ENCODE peak calls at places on chromosomes 16 and 17, in ten cellular contexts. One of them, this sample, is unnamed.

GRCh38 chr17:59626756-59627155 is 7.1 kb downstream of the CLTC start:
- DNase-seq in PC-3: no peak
- DNase-seq in adrenal gland: no peak
- DNase-seq in heart right ventricle: no peak
- DNase-seq in esophagus squamous epithelium: no peak
- DNase-seq in heart left ventricle: no peak
- DNase-seq in OCI-LY7: no peak
- DNase-seq in HFF-Myc: no peak
- DNase-seq in lower leg skin: no peak
- DNase-seq in body of pancreas: no peak
- DNase-seq in this sample: no peak

GRCh38 chr16:64846966-64847365 is 274.9 kb downstream of the CDH11 start:
- DNase-seq in OCI-LY7: no peak
- DNase-seq in esophagus squamous epithelium: no peak
- DNase-seq in heart left ventricle: no peak
- DNase-seq in body of pancreas: no peak
- DNase-seq in HFF-Myc: no peak
- DNase-seq in lower leg skin: no peak
- DNase-seq in adrenal gland: no peak
- DNase-seq in heart right ventricle: no peak
- DNase-seq in PC-3: no peak
- DNase-seq in this sample: no peak

GRCh38 chr16:3602320-3602653 is 9.1 kb downstream of the SLX4 start:
- DNase-seq in body of pancreas: no peak
- DNase-seq in esophagus squamous epithelium: no peak
- DNase-seq in adrenal gland: no peak
- DNase-seq in HFF-Myc: no peak
- DNase-seq in OCI-LY7: no peak
- DNase-seq in heart left ventricle: no peak
- DNase-seq in heart right ventricle: no peak
- DNase-seq in PC-3: no peak
- DNase-seq in lower leg skin: no peak
- DNase-seq in this sample: no peak

GRCh38 chr17:76566988-76567431 is 18.6 kb downstream of the ST6GALNAC2 start:
- DNase-seq in lower leg skin: no peak
- DNase-seq in PC-3: no peak
- DNase-seq in body of pancreas: no peak
- DNase-seq in heart right ventricle: no peak
- DNase-seq in HFF-Myc: no peak
- DNase-seq in OCI-LY7: peak
- DNase-seq in heart left ventricle: no peak
- DNase-seq in adrenal gland: no peak
- DNase-seq in esophagus squamous epithelium: no peak
- DNase-seq in this sample: no peak

GRCh38 chr16:5604770-5605169 is 507.2 kb upstream of the EEF2KMT start:
- DNase-seq in heart right ventricle: no peak
- DNase-seq in esophagus squamous epithelium: no peak
- DNase-seq in HFF-Myc: no peak
- DNase-seq in PC-3: peak
- DNase-seq in heart left ventricle: no peak
- DNase-seq in OCI-LY7: peak
- DNase-seq in adrenal gland: no peak
- DNase-seq in lower leg skin: no peak
- DNase-seq in body of pancreas: no peak
- DNase-seq in this sample: no peak

GRCh38 chr16:70523013-70523620 is at the start of gene COG4:
- DNase-seq in esophagus squamous epithelium: peak
- DNase-seq in OCI-LY7: peak
- DNase-seq in heart left ventricle: peak
- DNase-seq in body of pancreas: peak
- DNase-seq in PC-3: peak
- DNase-seq in HFF-Myc: peak
- DNase-seq in heart right ventricle: peak
- DNase-seq in lower leg skin: peak
- DNase-seq in adrenal gland: peak
- DNase-seq in this sample: peak

GRCh38 chr17:80385046-80385445 is 29.9 kb upstream of the ENDOV start:
- DNase-seq in heart right ventricle: no peak
- DNase-seq in heart left ventricle: no peak
- DNase-seq in OCI-LY7: no peak
- DNase-seq in PC-3: no peak
- DNase-seq in HFF-Myc: no peak
- DNase-seq in adrenal gland: no peak
- DNase-seq in body of pancreas: no peak
- DNase-seq in lower leg skin: no peak
- DNase-seq in esophagus squamous epithelium: no peak
- DNase-seq in this sample: no peak

GRCh38 chr16:47888142-47888541 is 267.7 kb downstream of the ABCC12 start:
- DNase-seq in adrenal gland: no peak
- DNase-seq in body of pancreas: no peak
- DNase-seq in HFF-Myc: peak
- DNase-seq in heart right ventricle: no peak
- DNase-seq in OCI-LY7: no peak
- DNase-seq in PC-3: peak
- DNase-seq in heart left ventricle: no peak
- DNase-seq in esophagus squamous epithelium: no peak
- DNase-seq in lower leg skin: no peak
- DNase-seq in this sample: peak

GRCh38 chr16:3542601-3543373 is 34.4 kb downstream of the NLRC3 start:
- DNase-seq in PC-3: no peak
- DNase-seq in HFF-Myc: no peak
- DNase-seq in adrenal gland: no peak
- DNase-seq in heart left ventricle: no peak
- DNase-seq in OCI-LY7: no peak
- DNase-seq in heart right ventricle: no peak
- DNase-seq in esophagus squamous epithelium: no peak
- DNase-seq in lower leg skin: no peak
- DNase-seq in body of pancreas: no peak
- DNase-seq in this sample: no peak

GRCh38 chr17:45995617-45996270 is 3.3 kb upstream of the STH start:
- DNase-seq in lower leg skin: no peak
- DNase-seq in HFF-Myc: no peak
- DNase-seq in PC-3: no peak
- DNase-seq in heart left ventricle: no peak
- DNase-seq in heart right ventricle: no peak
- DNase-seq in adrenal gland: no peak
- DNase-seq in esophagus squamous epithelium: no peak
- DNase-seq in body of pancreas: no peak
- DNase-seq in OCI-LY7: no peak
- DNase-seq in this sample: no peak

GRCh38 chr17:66354981-66355380 is 52.6 kb downstream of the PRKCA start:
- DNase-seq in esophagus squamous epithelium: no peak
- DNase-seq in PC-3: no peak
- DNase-seq in OCI-LY7: no peak
- DNase-seq in heart right ventricle: no peak
- DNase-seq in adrenal gland: no peak
- DNase-seq in heart left ventricle: no peak
- DNase-seq in HFF-Myc: no peak
- DNase-seq in body of pancreas: no peak
- DNase-seq in lower leg skin: no peak
- DNase-seq in this sample: no peak

GRCh38 chr17:19958023-19958422 is 19.6 kb downstream of the AKAP10 start:
- DNase-seq in HFF-Myc: peak
- DNase-seq in lower leg skin: no peak
- DNase-seq in esophagus squamous epithelium: no peak
- DNase-seq in PC-3: peak
- DNase-seq in heart left ventricle: no peak
- DNase-seq in OCI-LY7: no peak
- DNase-seq in body of pancreas: no peak
- DNase-seq in adrenal gland: peak
- DNase-seq in heart right ventricle: no peak
- DNase-seq in this sample: peak

GRCh38 chr17:63772801-63773271 is 561 bp downstream of the CCDC47 start:
- DNase-seq in PC-3: peak
- DNase-seq in esophagus squamous epithelium: no peak
- DNase-seq in heart left ventricle: no peak
- DNase-seq in adrenal gland: no peak
- DNase-seq in body of pancreas: no peak
- DNase-seq in heart right ventricle: no peak
- DNase-seq in lower leg skin: no peak
- DNase-seq in OCI-LY7: peak
- DNase-seq in HFF-Myc: no peak
- DNase-seq in this sample: no peak

GRCh38 chr17:35972535-35972934 is 8.8 kb downstream of the CCL16 start:
- DNase-seq in OCI-LY7: no peak
- DNase-seq in heart right ventricle: no peak
- DNase-seq in PC-3: no peak
- DNase-seq in body of pancreas: no peak
- DNase-seq in adrenal gland: no peak
- DNase-seq in HFF-Myc: no peak
- DNase-seq in lower leg skin: no peak
- DNase-seq in heart left ventricle: no peak
- DNase-seq in esophagus squamous epithelium: no peak
- DNase-seq in this sample: no peak

GRCh38 chr17:44067547-44067945 is 1.1 kb upstream of the LSM12 start:
- DNase-seq in body of pancreas: no peak
- DNase-seq in adrenal gland: no peak
- DNase-seq in PC-3: no peak
- DNase-seq in heart right ventricle: no peak
- DNase-seq in heart left ventricle: no peak
- DNase-seq in HFF-Myc: no peak
- DNase-seq in esophagus squamous epithelium: no peak
- DNase-seq in OCI-LY7: no peak
- DNase-seq in lower leg skin: no peak
- DNase-seq in this sample: no peak

GRCh38 chr17:56890906-56891674 is 22.8 kb downstream of the TRIM25 start:
- DNase-seq in esophagus squamous epithelium: no peak
- DNase-seq in heart right ventricle: no peak
- DNase-seq in body of pancreas: no peak
- DNase-seq in heart left ventricle: no peak
- DNase-seq in HFF-Myc: no peak
- DNase-seq in adrenal gland: no peak
- DNase-seq in OCI-LY7: no peak
- DNase-seq in lower leg skin: no peak
- DNase-seq in PC-3: no peak
- DNase-seq in this sample: no peak

GRCh38 chr16:185691-186090 is 5.4 kb downstream of the HBQ1 start:
- DNase-seq in heart left ventricle: no peak
- DNase-seq in HFF-Myc: no peak
- DNase-seq in lower leg skin: no peak
- DNase-seq in esophagus squamous epithelium: no peak
- DNase-seq in body of pancreas: no peak
- DNase-seq in OCI-LY7: no peak
- DNase-seq in heart right ventricle: no peak
- DNase-seq in adrenal gland: no peak
- DNase-seq in PC-3: no peak
- DNase-seq in this sample: no peak

GRCh38 chr16:49596119-49596518 is 222.5 kb downstream of the C16orf78 start:
- DNase-seq in PC-3: no peak
- DNase-seq in esophagus squamous epithelium: no peak
- DNase-seq in OCI-LY7: no peak
- DNase-seq in heart left ventricle: no peak
- DNase-seq in body of pancreas: no peak
- DNase-seq in heart right ventricle: peak
- DNase-seq in HFF-Myc: no peak
- DNase-seq in lower leg skin: no peak
- DNase-seq in adrenal gland: no peak
- DNase-seq in this sample: no peak
- H3K4me3 ChIP-seq in PC-3: no peak
- H3K4me3 ChIP-seq in esophagus squamous epithelium: peak
- H3K4me3 ChIP-seq in OCI-LY7: no peak
- H3K4me3 ChIP-seq in heart left ventricle: peak
- H3K4me3 ChIP-seq in body of pancreas: no peak
- H3K4me3 ChIP-seq in heart right ventricle: no peak
- H3K4me3 ChIP-seq in HFF-Myc: no peak
- H3K4me3 ChIP-seq in lower leg skin: no peak
- H3K4me3 ChIP-seq in adrenal gland: no peak
- H3K4me3 ChIP-seq in this sample: no peak

GRCh38 chr16:86563489-86564345 is 2.9 kb upstream of the FOXC2 start:
- DNase-seq in PC-3: peak
- DNase-seq in heart left ventricle: peak
- DNase-seq in esophagus squamous epithelium: peak
- DNase-seq in OCI-LY7: peak
- DNase-seq in adrenal gland: peak
- DNase-seq in heart right ventricle: peak
- DNase-seq in HFF-Myc: peak
- DNase-seq in lower leg skin: peak
- DNase-seq in body of pancreas: peak
- DNase-seq in this sample: no peak
- TF ChIP-seq CTCF in PC-3: peak
- TF ChIP-seq CTCF in heart left ventricle: peak
- TF ChIP-seq CTCF in esophagus squamous epithelium: peak
- TF ChIP-seq CTCF in OCI-LY7: peak
- TF ChIP-seq CTCF in adrenal gland: peak
- TF ChIP-seq CTCF in heart right ventricle: peak
- TF ChIP-seq CTCF in HFF-Myc: peak
- TF ChIP-seq CTCF in lower leg skin: peak
- TF ChIP-seq CTCF in body of pancreas: peak
- TF ChIP-seq CTCF in this sample: peak

DNA sequence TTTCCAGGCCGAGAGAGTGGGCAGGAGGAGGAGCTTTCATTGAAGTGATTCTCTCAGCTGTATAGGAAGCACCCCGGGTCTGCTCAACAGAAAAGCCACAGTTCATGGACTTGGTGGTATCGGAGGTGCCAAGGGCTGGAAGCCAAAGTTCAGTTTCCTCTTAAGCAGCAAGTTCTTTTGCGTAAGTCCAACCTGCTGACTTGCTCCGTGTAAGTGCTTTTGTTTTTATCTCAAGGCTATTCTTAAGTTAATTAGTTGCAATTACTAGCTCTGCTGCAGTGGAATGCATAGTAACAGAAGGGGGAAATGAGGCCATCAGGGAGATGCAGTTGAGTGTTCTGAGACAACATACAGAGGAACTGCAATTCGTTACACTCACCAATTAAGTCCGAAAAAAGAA is 44.6 kb downstream of the SMIM36 start:
- DNase-seq in heart right ventricle: no peak
- DNase-seq in OCI-LY7: peak
- DNase-seq in esophagus squamous epithelium: no peak
- DNase-seq in HFF-Myc: no peak
- DNase-seq in heart left ventricle: peak
- DNase-seq in adrenal gland: peak
- DNase-seq in body of pancreas: no peak
- DNase-seq in PC-3: no peak
- DNase-seq in lower leg skin: no peak
- DNase-seq in this sample: peak
- H3K4me3 ChIP-seq in heart right ventricle: no peak
- H3K4me3 ChIP-seq in OCI-LY7: peak
- H3K4me3 ChIP-seq in esophagus squamous epithelium: no peak
- H3K4me3 ChIP-seq in HFF-Myc: no peak
- H3K4me3 ChIP-seq in heart left ventricle: no peak
- H3K4me3 ChIP-seq in adrenal gland: no peak
- H3K4me3 ChIP-seq in body of pancreas: no peak
- H3K4me3 ChIP-seq in PC-3: no peak
- H3K4me3 ChIP-seq in lower leg skin: no peak
- H3K4me3 ChIP-seq in this sample: no peak

DNA sequence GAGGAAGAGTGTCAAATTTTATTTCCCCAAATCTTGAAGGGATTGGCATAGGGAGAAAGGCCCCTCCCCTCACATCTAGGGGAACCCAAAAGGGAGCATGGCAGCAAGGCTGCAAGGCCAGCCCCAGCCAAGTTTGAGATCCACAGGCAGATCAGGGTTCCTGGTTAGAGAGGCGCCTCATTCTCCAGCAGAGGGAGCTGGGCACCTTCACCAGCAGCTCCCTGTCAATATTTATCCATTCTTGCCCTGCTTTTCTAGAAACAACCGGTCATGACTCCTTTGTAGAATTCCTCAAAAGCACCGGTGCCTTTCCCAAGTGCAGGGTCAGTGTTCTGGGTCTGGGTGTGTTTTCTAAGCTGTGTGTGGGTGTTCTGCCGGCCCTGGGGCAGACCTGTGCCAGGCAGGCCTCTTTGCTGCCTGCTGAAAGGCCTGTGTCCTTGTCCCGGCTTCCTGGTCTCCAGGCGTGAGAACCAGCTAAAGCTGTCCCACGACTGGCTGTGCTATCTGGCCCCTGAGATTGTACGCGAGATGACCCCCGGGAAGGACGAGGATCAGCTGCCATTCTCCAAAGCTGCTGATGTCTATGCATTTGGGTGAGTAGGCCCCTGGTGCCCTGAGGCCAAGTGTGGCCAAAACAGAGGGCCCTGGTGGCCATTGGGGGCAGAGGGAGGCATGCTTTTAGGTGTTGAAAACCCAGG is 21.2 kb upstream of the LGALS9 start:
- DNase-seq in lower leg skin: no peak
- DNase-seq in OCI-LY7: peak
- DNase-seq in esophagus squamous epithelium: no peak
- DNase-seq in heart left ventricle: no peak
- DNase-seq in adrenal gland: peak
- DNase-seq in body of pancreas: no peak
- DNase-seq in HFF-Myc: peak
- DNase-seq in PC-3: peak
- DNase-seq in heart right ventricle: no peak
- DNase-seq in this sample: peak
- TF ChIP-seq CTCF in lower leg skin: no peak
- TF ChIP-seq CTCF in OCI-LY7: peak
- TF ChIP-seq CTCF in esophagus squamous epithelium: peak
- TF ChIP-seq CTCF in heart left ventricle: peak
- TF ChIP-seq CTCF in adrenal gland: peak
- TF ChIP-seq CTCF in body of pancreas: peak
- TF ChIP-seq CTCF in HFF-Myc: peak
- TF ChIP-seq CTCF in PC-3: peak
- TF ChIP-seq CTCF in heart right ventricle: peak
- TF ChIP-seq CTCF in this sample: peak